ENCODE peak calls at places on chromosomes 16 and 17, in four cellular contexts. V is HepG2, R is K562, S is HCT116. H is an unnamed sample.

GRCh38 chr16:80303691-80304090 is 237.1 kb upstream of the DYNLRB2 start:
- DNase-seq in V (no peak), R (no peak), S (no peak), H (no peak)

GRCh38 chr17:14298221-14298994 is 2.5 kb upstream of the HS3ST3B1 start:
- DNase-seq in V (no peak), R (no peak), S (no peak), H (no peak)

GRCh38 chr16:89921131-89921698 is 1.9 kb upstream of the TUBB3 start:
- DNase-seq in V (peak; percentile 55), R (no peak), S (no peak), H (no peak)

GRCh38 chr16:89137666-89138512 is 33.7 kb upstream of the CDH15 start:
- DNase-seq in V (no peak), R (no peak), S (no peak), H (no peak)

GRCh38 chr16:879461-879861 is 78.9 kb upstream of the GNG13 start:
- DNase-seq in V (no peak), R (no peak), S (no peak), H (no peak)

GRCh38 chr17:50055426-50056216 is at the start of gene ITGA3:
- DNase-seq in V (no peak), R (peak; percentile 51), S (peak; percentile 98), H (no peak)

GRCh38 chr16:54645328-54645727 is 285.3 kb upstream of the IRX5 start:
- DNase-seq in V (no peak), R (no peak), S (no peak), H (no peak)

GRCh38 chr17:2931426-2931825 is 132.0 kb downstream of the OR1D5 start:
- DNase-seq in V (peak; percentile 43), R (no peak), S (no peak), H (no peak)

GRCh38 chr16:3964686-3965290 is 84.3 kb upstream of the CREBBP start:
- DNase-seq in V (no peak), R (no peak), S (no peak), H (no peak)

GRCh38 chr17:61837175-61838051 is 25.9 kb downstream of the BRIP1 start:
- DNase-seq in V (peak; percentile 54), R (peak; percentile 45), S (peak; percentile 74), H (peak; percentile 12)

GRCh38 chr17:73309727-73310555 is 1.9 kb downstream of the CDC42EP4 start:
- DNase-seq in V (no peak), R (peak; percentile 60), S (no peak), H (no peak)

GRCh38 chr17:43935926-43936261 is 6.4 kb downstream of the PPY start:
- DNase-seq in V (no peak), R (no peak), S (no peak), H (no peak)

GRCh38 chr17:77110006-77110374 is 30.8 kb upstream of the SEC14L1 start:
- DNase-seq in V (no peak), R (no peak), S (no peak), H (no peak)

GRCh38 chr17:78381601-78382168 is 3.2 kb downstream of the PGS1 start:
- DNase-seq in V (no peak), R (peak; percentile 77), S (no peak), H (no peak)

GRCh38 chr17:50375858-50376538 is 3.0 kb downstream of the EME1 start:
- DNase-seq in V (no peak), R (no peak), S (no peak), H (no peak)

GRCh38 chr17:70021726-70022125 is 53.3 kb upstream of the KCNJ16 start:
- DNase-seq in V (no peak), R (no peak), S (no peak), H (no peak)

GRCh38 chr16:23194497-23195221 is 12.1 kb downstream of the SCNN1G start:
- DNase-seq in V (no peak), R (no peak), S (no peak), H (no peak)

GRCh38 chr17:42313773-42314566 is 25.7 kb downstream of the STAT5A start:
- DNase-seq in V (no peak), R (peak; percentile 69), S (no peak), H (no peak)

GRCh38 chr17:42409467-42410351 is 13.3 kb downstream of the CAVIN1 start:
- DNase-seq in V (no peak), R (no peak), S (peak; percentile 69), H (no peak)

GRCh38 chr16:85329999-85330693 is 217.9 kb upstream of the CIBAR2 start:
- DNase-seq in V (no peak), R (no peak), S (no peak), H (no peak)

GRCh38 chr17:30360396-30360795 is 18.3 kb upstream of the CPD start:
- DNase-seq in V (no peak), R (no peak), S (no peak), H (no peak)

GRCh38 chr17:17128476-17129075 is 77.6 kb downstream of the PLD6 start:
- DNase-seq in V (no peak), R (no peak), S (no peak), H (no peak)

GRCh38 chr17:30164531-30164930 is 47.9 kb downstream of the NSRP1 start:
- DNase-seq in V (no peak), R (no peak), S (no peak), H (no peak)

GRCh38 chr17:19398301-19399181 is 11.6 kb upstream of the MFAP4 start:
- DNase-seq in V (no peak), R (no peak), S (no peak), H (no peak)

DNA sequence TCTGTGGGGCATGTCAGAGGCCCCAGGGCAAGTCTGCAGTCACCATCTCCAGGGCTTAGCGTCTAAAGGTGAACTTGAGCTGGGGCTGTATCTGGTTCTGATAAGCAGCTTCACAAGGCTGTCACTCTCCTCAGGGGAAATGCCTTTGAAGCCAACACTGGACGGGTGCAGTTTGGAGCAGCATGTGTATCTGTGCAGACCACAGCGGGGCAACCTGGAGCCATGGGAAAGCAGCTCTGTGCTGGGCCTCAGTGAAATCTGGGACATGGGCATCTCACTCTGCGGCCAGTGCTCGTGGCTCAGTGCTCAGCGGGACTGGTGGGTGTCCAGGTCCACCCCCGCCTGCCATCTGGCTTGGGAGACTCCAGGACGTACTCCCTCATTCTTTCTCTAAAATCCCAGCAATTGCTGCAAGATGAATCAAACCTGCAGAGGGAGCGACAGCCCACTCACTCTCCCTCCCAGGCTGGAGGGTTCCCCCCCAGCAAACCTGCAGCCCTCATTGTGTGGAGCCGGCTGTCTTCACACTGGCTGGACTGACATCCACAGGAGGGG is 63.5 kb downstream of the PRMT7 start:
- DNase-seq in V (no peak), R (no peak), S (no peak), H (no peak)
- TF ChIP-seq CTCF in V (no peak), R (no peak), S (no peak), H (no peak)

GRCh38 chr16:77584205-77584859 is 138.0 kb upstream of the NUDT7 start:
- DNase-seq in V (peak; percentile 44), R (peak; percentile 41), S (peak; percentile 46), H (peak; percentile 41)
- TF ChIP-seq TCF7L2 in V (no peak), R (no peak), S (no peak), H (no peak)

GRCh38 chr17:39739885-39740356 is 2.2 kb downstream of the GRB7 start:
- DNase-seq in V (peak; percentile 43), R (no peak), S (no peak), H (no peak)
- H3K4me1 ChIP-seq in V (peaks cover 44% of the 10 kb centered on the region), R (peaks cover 20% of the 10 kb centered on the region), S (peaks cover 59% of the 10 kb centered on the region), H (peaks cover 32% of the 10 kb centered on the region)

GRCh38 chr17:76033139-76033538 is 6.0 kb upstream of the EVPL start:
- DNase-seq in V (no peak), R (no peak), S (no peak), H (no peak)

GRCh38 chr17:76036497-76037380 is 9.6 kb upstream of the EVPL start:
- DNase-seq in V (no peak), R (no peak), S (no peak), H (no peak)

GRCh38 chr17:76034433-76035185 is 7.5 kb upstream of the EVPL start:
- DNase-seq in V (no peak), R (no peak), S (no peak), H (no peak)

GRCh38 chr17:76032780-76033108 is 5.6 kb upstream of the EVPL start:
- DNase-seq in V (no peak), R (no peak), S (no peak), H (no peak)

GRCh38 chr17:76032073-76032779 is 5.1 kb upstream of the EVPL start:
- DNase-seq in V (peak; percentile 49), R (no peak), S (no peak), H (no peak)
- TF ChIP-seq CTCF in V (no peak), R (no peak), S (no peak), H (no peak)